ENCODE peak calls at places on chromosomes 12 and 14, in four cellular contexts. One of them, this sample, is unnamed.

GRCh38 chr14:105087963-105088811 is 23.0 kb upstream of the GPR132 start:
- DNase-seq in fibroblast of mammary gland: peak
- DNase-seq in CD8-positive, alpha-beta T cell: no peak
- DNase-seq in AG04450: no peak
- DNase-seq in this sample: no peak

GRCh38 chr12:46160081-46160980 is 108.5 kb downstream of the SLC38A1 start:
- DNase-seq in fibroblast of mammary gland: peak
- DNase-seq in CD8-positive, alpha-beta T cell: no peak
- DNase-seq in AG04450: no peak
- DNase-seq in this sample: no peak

GRCh38 chr12:123971770-123972447 is 722 bp downstream of the CCDC92 start:
- DNase-seq in fibroblast of mammary gland: peak
- DNase-seq in CD8-positive, alpha-beta T cell: peak
- DNase-seq in AG04450: no peak
- DNase-seq in this sample: no peak

GRCh38 chr14:74710477-74710876 is 2.4 kb downstream of the AREL1 start:
- DNase-seq in fibroblast of mammary gland: no peak
- DNase-seq in CD8-positive, alpha-beta T cell: no peak
- DNase-seq in AG04450: no peak
- DNase-seq in this sample: no peak

GRCh38 chr12:92476844-92477243 is 225.9 kb upstream of the PLEKHG7 start:
- DNase-seq in AG04450: no peak
- DNase-seq in fibroblast of mammary gland: no peak
- DNase-seq in CD8-positive, alpha-beta T cell: no peak
- DNase-seq in this sample: no peak

GRCh38 chr12:43208627-43209026 is 343.4 kb downstream of the ADAMTS20 start:
- DNase-seq in fibroblast of mammary gland: peak
- DNase-seq in CD8-positive, alpha-beta T cell: no peak
- DNase-seq in AG04450: no peak
- DNase-seq in this sample: no peak

GRCh38 chr14:45705954-45706353 is 453.0 kb upstream of the MIS18BP1 start:
- DNase-seq in AG04450: no peak
- DNase-seq in CD8-positive, alpha-beta T cell: no peak
- DNase-seq in fibroblast of mammary gland: no peak
- DNase-seq in this sample: no peak

GRCh38 chr12:6332459-6332858 is 9.4 kb downstream of the TNFRSF1A start:
- DNase-seq in AG04450: no peak
- DNase-seq in fibroblast of mammary gland: peak
- DNase-seq in CD8-positive, alpha-beta T cell: no peak
- DNase-seq in this sample: no peak

GRCh38 chr14:102314242-102315011 is 5.1 kb upstream of the ZNF839 start:
- DNase-seq in fibroblast of mammary gland: peak
- DNase-seq in CD8-positive, alpha-beta T cell: peak
- DNase-seq in AG04450: peak
- DNase-seq in this sample: no peak

GRCh38 chr12:24038211-24038997 is 88.9 kb upstream of the SOX5 start:
- DNase-seq in CD8-positive, alpha-beta T cell: no peak
- DNase-seq in AG04450: no peak
- DNase-seq in fibroblast of mammary gland: peak
- DNase-seq in this sample: no peak

GRCh38 chr12:122064780-122065588 is 13.6 kb upstream of the MLXIP start:
- DNase-seq in CD8-positive, alpha-beta T cell: no peak
- DNase-seq in AG04450: no peak
- DNase-seq in fibroblast of mammary gland: peak
- DNase-seq in this sample: peak

GRCh38 chr14:53412819-53413664 is 259.9 kb upstream of the DDHD1 start:
- DNase-seq in AG04450: no peak
- DNase-seq in CD8-positive, alpha-beta T cell: no peak
- DNase-seq in fibroblast of mammary gland: peak
- DNase-seq in this sample: no peak

GRCh38 chr12:52280796-52281560 is 6.5 kb downstream of the KRT86 start:
- DNase-seq in fibroblast of mammary gland: peak
- DNase-seq in CD8-positive, alpha-beta T cell: peak
- DNase-seq in AG04450: peak
- DNase-seq in this sample: peak

GRCh38 chr14:50340945-50341344 is 28.8 kb downstream of the DMAC2L start:
- DNase-seq in fibroblast of mammary gland: no peak
- DNase-seq in AG04450: no peak
- DNase-seq in CD8-positive, alpha-beta T cell: no peak
- DNase-seq in this sample: no peak
- TF ChIP-seq CTCF in fibroblast of mammary gland: no peak
- TF ChIP-seq CTCF in AG04450: peak
- TF ChIP-seq CTCF in CD8-positive, alpha-beta T cell: no peak
- TF ChIP-seq CTCF in this sample: no peak

GRCh38 chr14:25942090-25942489 is 655.7 kb downstream of the NOVA1 start:
- DNase-seq in AG04450: no peak
- DNase-seq in CD8-positive, alpha-beta T cell: no peak
- DNase-seq in fibroblast of mammary gland: no peak
- DNase-seq in this sample: no peak
- TF ChIP-seq CTCF in AG04450: no peak
- TF ChIP-seq CTCF in CD8-positive, alpha-beta T cell: no peak
- TF ChIP-seq CTCF in fibroblast of mammary gland: no peak
- TF ChIP-seq CTCF in this sample: no peak

GRCh38 chr14:96307434-96307833 is 51.4 kb downstream of the BDKRB1 start:
- DNase-seq in CD8-positive, alpha-beta T cell: no peak
- DNase-seq in fibroblast of mammary gland: no peak
- DNase-seq in AG04450: no peak
- DNase-seq in this sample: no peak
- TF ChIP-seq CTCF in CD8-positive, alpha-beta T cell: no peak
- TF ChIP-seq CTCF in fibroblast of mammary gland: no peak
- TF ChIP-seq CTCF in AG04450: no peak
- TF ChIP-seq CTCF in this sample: no peak

DNA sequence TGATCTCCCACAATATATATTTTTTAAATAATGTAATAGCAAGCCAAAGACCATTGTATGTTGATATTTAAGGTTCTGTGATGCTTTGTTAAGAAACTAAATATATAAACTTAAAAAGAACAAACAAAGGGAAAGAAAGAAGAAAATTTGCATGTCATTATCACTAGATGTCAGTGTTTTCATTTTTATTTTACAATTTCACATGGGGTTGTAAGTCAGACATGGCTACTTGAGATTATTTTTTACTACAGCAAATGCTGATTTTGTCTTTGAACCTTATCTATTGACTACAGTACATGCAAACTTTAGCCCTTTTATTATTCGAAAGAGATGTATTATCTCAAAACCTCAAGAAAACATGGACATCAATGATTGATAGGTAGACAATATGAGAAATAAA is 36.1 kb downstream of the SLCO1C1 start:
- DNase-seq in fibroblast of mammary gland: no peak
- DNase-seq in AG04450: no peak
- DNase-seq in CD8-positive, alpha-beta T cell: no peak
- DNase-seq in this sample: no peak
- TF ChIP-seq CTCF in fibroblast of mammary gland: no peak
- TF ChIP-seq CTCF in AG04450: no peak
- TF ChIP-seq CTCF in CD8-positive, alpha-beta T cell: no peak
- TF ChIP-seq CTCF in this sample: no peak

DNA sequence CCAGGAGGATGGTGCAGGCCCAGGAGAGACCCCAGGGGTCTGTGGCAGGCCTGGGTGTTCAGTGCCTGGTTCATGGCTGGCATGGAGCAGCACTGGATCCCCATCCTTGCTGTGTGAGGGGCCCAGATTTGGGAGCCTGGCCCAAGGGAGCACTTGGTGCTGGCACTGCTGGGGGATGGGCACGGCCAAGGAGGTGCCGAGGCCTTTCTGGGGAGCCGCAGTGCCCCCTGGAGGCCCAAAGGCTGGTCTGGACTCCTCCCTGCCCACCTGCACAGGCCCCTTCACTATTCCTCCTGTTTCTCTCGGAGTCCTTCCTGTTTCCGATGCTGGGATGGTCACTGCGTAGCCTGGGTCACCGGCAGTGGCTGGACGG is 48.6 kb downstream of the LRCOL1 start:
- DNase-seq in fibroblast of mammary gland: peak
- DNase-seq in AG04450: no peak
- DNase-seq in CD8-positive, alpha-beta T cell: no peak
- DNase-seq in this sample: no peak
- TF ChIP-seq CTCF in fibroblast of mammary gland: peak
- TF ChIP-seq CTCF in AG04450: peak
- TF ChIP-seq CTCF in CD8-positive, alpha-beta T cell: no peak
- TF ChIP-seq CTCF in this sample: peak

GRCh38 chr14:101284711-101285110 is 276.6 kb upstream of the DIO3 start:
- DNase-seq in fibroblast of mammary gland: no peak
- DNase-seq in CD8-positive, alpha-beta T cell: no peak
- DNase-seq in AG04450: no peak
- DNase-seq in this sample: no peak

GRCh38 chr14:101286271-101287018 is 274.9 kb upstream of the DIO3 start:
- DNase-seq in CD8-positive, alpha-beta T cell: no peak
- DNase-seq in fibroblast of mammary gland: no peak
- DNase-seq in AG04450: no peak
- DNase-seq in this sample: no peak

GRCh38 chr14:101276309-101277091 is 284.8 kb upstream of the DIO3 start:
- DNase-seq in CD8-positive, alpha-beta T cell: no peak
- DNase-seq in fibroblast of mammary gland: no peak
- DNase-seq in AG04450: no peak
- DNase-seq in this sample: no peak

DNA sequence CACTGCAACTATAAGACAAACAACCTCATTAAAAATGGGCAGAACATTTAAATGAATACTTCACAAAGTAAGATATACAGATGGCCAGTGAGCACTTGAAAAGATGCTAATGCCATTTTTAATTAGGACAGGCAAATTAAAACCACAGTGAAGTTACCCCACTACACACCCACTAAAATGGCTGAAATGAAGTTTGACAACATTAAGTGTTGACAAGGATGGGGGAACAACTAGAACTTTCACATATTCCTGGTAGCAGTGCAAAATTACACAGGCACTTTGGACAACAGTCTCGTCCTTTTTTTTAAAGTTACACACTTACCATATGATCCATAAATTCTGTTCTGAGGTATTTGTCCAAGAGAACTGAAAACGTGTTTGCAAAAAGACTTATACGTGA is 278.9 kb upstream of the DIO3 start:
- DNase-seq in CD8-positive, alpha-beta T cell: no peak
- DNase-seq in AG04450: no peak
- DNase-seq in fibroblast of mammary gland: no peak
- DNase-seq in this sample: no peak
- TF ChIP-seq CTCF in CD8-positive, alpha-beta T cell: no peak
- TF ChIP-seq CTCF in AG04450: no peak
- TF ChIP-seq CTCF in fibroblast of mammary gland: no peak
- TF ChIP-seq CTCF in this sample: no peak

This sample was measured in HFF-Myc.